ENCODE peak calls at places on chromosome 9, in five cellular contexts. One of them, this sample, is unnamed. For H3K9me3 and H3K4me1, the result is how much of the 10 kb centered on the place peaks cover.

GRCh38 chr9:72363908-72364678 is 915 bp downstream of the ZFAND5 start:
- DNase-seq in A549: no peak
- DNase-seq in uterus: peak
- DNase-seq in stomach: peak
- DNase-seq in sigmoid colon: peak
- DNase-seq in this sample: peak

GRCh38 chr9:97419315-97419867 is 7.5 kb downstream of the TDRD7 start:
- DNase-seq in A549: no peak
- DNase-seq in uterus: no peak
- DNase-seq in stomach: no peak
- DNase-seq in sigmoid colon: no peak
- DNase-seq in this sample: no peak

GRCh38 chr9:107361816-107362215 is 78.7 kb downstream of the RAD23B start:
- DNase-seq in A549: no peak
- DNase-seq in uterus: no peak
- DNase-seq in stomach: no peak
- DNase-seq in sigmoid colon: no peak
- DNase-seq in this sample: no peak

GRCh38 chr9:4566806-4567205 is 76.5 kb downstream of the SLC1A1 start:
- DNase-seq in A549: no peak
- DNase-seq in uterus: no peak
- DNase-seq in stomach: no peak
- DNase-seq in sigmoid colon: no peak
- DNase-seq in this sample: no peak

GRCh38 chr9:131500939-131501541 is 1.7 kb upstream of the POMT1 start:
- DNase-seq in A549: no peak
- DNase-seq in uterus: no peak
- DNase-seq in stomach: no peak
- DNase-seq in sigmoid colon: no peak
- DNase-seq in this sample: no peak

GRCh38 chr9:113151696-113152630 is 1.2 kb downstream of the SLC31A2 start:
- DNase-seq in A549: no peak
- DNase-seq in uterus: no peak
- DNase-seq in stomach: no peak
- DNase-seq in sigmoid colon: no peak
- DNase-seq in this sample: peak

GRCh38 chr9:105128908-105129307 is 115.5 kb upstream of the SLC44A1 start:
- DNase-seq in A549: no peak
- DNase-seq in uterus: no peak
- DNase-seq in stomach: no peak
- DNase-seq in sigmoid colon: no peak
- DNase-seq in this sample: no peak

GRCh38 chr9:91677354-91677753 is 253.7 kb upstream of the NFIL3 start:
- DNase-seq in A549: no peak
- DNase-seq in uterus: no peak
- DNase-seq in stomach: no peak
- DNase-seq in sigmoid colon: no peak
- DNase-seq in this sample: no peak

GRCh38 chr9:3498691-3499090 is 27.1 kb downstream of the RFX3 start:
- DNase-seq in A549: no peak
- DNase-seq in uterus: no peak
- DNase-seq in stomach: no peak
- DNase-seq in sigmoid colon: no peak
- DNase-seq in this sample: no peak

GRCh38 chr9:121748727-121749546 is 97.5 kb downstream of the DAB2IP start:
- DNase-seq in A549: no peak
- DNase-seq in uterus: peak
- DNase-seq in stomach: no peak
- DNase-seq in sigmoid colon: peak
- DNase-seq in this sample: no peak

GRCh38 chr9:111897831-111898144 is 1.2 kb downstream of the UGCG start:
- DNase-seq in A549: no peak
- DNase-seq in uterus: no peak
- DNase-seq in stomach: no peak
- DNase-seq in sigmoid colon: no peak
- DNase-seq in this sample: no peak

GRCh38 chr9:98045234-98046160 is 11.0 kb upstream of the NANS start:
- DNase-seq in A549: no peak
- DNase-seq in uterus: no peak
- DNase-seq in stomach: no peak
- DNase-seq in sigmoid colon: no peak
- DNase-seq in this sample: no peak

GRCh38 chr9:137368431-137369110 is 54.4 kb downstream of the EXD3 start:
- DNase-seq in A549: no peak
- DNase-seq in uterus: no peak
- DNase-seq in stomach: no peak
- DNase-seq in sigmoid colon: peak
- DNase-seq in this sample: peak

GRCh38 chr9:70044450-70045307 is 1.0 kb downstream of the MAMDC2 start:
- DNase-seq in A549: peak
- DNase-seq in uterus: peak
- DNase-seq in stomach: peak
- DNase-seq in sigmoid colon: peak
- DNase-seq in this sample: no peak

DNA sequence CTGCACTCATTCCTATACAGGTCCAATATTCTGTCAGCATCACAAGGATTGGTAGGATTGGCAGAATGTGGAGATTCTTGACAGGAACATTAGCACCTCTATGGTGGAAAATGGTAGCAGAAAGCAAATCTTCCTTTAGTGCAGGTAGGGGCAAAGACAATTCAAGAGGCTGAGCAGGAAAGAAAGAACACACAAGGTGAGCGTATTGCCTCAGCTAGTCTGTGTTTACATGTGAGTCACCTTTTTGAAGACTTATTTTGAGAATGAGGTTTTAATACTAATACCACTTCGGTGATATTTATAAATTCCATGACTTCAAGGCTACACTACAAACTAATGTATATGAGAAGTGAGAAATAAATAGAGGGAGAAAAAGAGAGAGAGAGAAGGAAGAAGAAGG is 717.0 kb downstream of the BRINP1 start:
- DNase-seq in A549: no peak
- DNase-seq in uterus: no peak
- DNase-seq in stomach: no peak
- DNase-seq in sigmoid colon: no peak
- DNase-seq in this sample: no peak
- H3K9me3 ChIP-seq in A549: under half
- H3K9me3 ChIP-seq in uterus: under half
- H3K9me3 ChIP-seq in stomach: under half
- H3K9me3 ChIP-seq in sigmoid colon: under half
- H3K9me3 ChIP-seq in this sample: under half

GRCh38 chr9:133369419-133369818 is 6.4 kb downstream of the SURF4 start:
- DNase-seq in A549: no peak
- DNase-seq in uterus: no peak
- DNase-seq in stomach: no peak
- DNase-seq in sigmoid colon: no peak
- DNase-seq in this sample: no peak

GRCh38 chr9:133368249-133368881 is 7.5 kb downstream of the SURF4 start:
- DNase-seq in A549: no peak
- DNase-seq in uterus: no peak
- DNase-seq in stomach: no peak
- DNase-seq in sigmoid colon: no peak
- DNase-seq in this sample: no peak

GRCh38 chr9:133366435-133366834 is 9.4 kb downstream of the SURF4 start:
- DNase-seq in A549: no peak
- DNase-seq in uterus: no peak
- DNase-seq in stomach: no peak
- DNase-seq in sigmoid colon: no peak
- DNase-seq in this sample: no peak

GRCh38 chr9:133367778-133368177 is 8.1 kb downstream of the SURF4 start:
- DNase-seq in A549: no peak
- DNase-seq in uterus: no peak
- DNase-seq in stomach: no peak
- DNase-seq in sigmoid colon: no peak
- DNase-seq in this sample: no peak

DNA sequence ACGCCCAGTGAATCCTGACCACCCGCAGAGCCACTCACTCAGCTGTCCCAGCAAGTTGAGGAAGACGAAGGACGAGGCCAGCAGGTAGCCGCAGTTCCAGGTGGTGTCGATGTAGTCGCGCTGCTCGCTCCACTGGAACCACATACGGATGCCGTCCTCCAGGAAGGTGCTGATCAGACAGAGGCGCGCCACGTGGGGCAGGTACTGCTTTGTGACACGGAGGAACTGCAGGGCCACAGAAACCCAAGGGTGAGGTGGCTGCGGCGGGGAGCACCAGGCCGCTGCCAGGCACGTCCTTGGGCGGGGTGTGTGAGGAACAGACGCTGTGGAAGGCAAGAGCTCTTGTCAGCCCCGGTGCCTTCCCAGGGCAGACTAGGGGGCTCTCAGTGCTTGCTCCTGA is 8.6 kb downstream of the SURF4 start:
- DNase-seq in A549: no peak
- DNase-seq in uterus: no peak
- DNase-seq in stomach: no peak
- DNase-seq in sigmoid colon: no peak
- DNase-seq in this sample: no peak
- H3K4me1 ChIP-seq in A549: under half
- H3K4me1 ChIP-seq in uterus: under half
- H3K4me1 ChIP-seq in stomach: half or more
- H3K4me1 ChIP-seq in sigmoid colon: half or more
- H3K4me1 ChIP-seq in this sample: under half

GRCh38 chr9:35750256-35750531 is 1.1 kb downstream of the RGP1 start:
- DNase-seq in A549: no peak
- DNase-seq in uterus: no peak
- DNase-seq in stomach: peak
- DNase-seq in sigmoid colon: no peak
- DNase-seq in this sample: no peak

GRCh38 chr9:35748858-35749514 is at the start of the genes GBA2 and RGP1:
- DNase-seq in A549: peak
- DNase-seq in uterus: peak
- DNase-seq in stomach: peak
- DNase-seq in sigmoid colon: peak
- DNase-seq in this sample: peak

GRCh38 chr9:35749515-35750255 is 598 bp downstream of the RGP1 start:
- DNase-seq in A549: no peak
- DNase-seq in uterus: peak
- DNase-seq in stomach: peak
- DNase-seq in sigmoid colon: no peak
- DNase-seq in this sample: peak

GRCh38 chr9:35746583-35746982 is 2.4 kb downstream of the GBA2 start:
- DNase-seq in A549: no peak
- DNase-seq in uterus: no peak
- DNase-seq in stomach: no peak
- DNase-seq in sigmoid colon: no peak
- DNase-seq in this sample: no peak

GRCh38 chr9:35748239-35748857 is 680 bp downstream of the GBA2 start:
- DNase-seq in A549: no peak
- DNase-seq in uterus: no peak
- DNase-seq in stomach: no peak
- DNase-seq in sigmoid colon: no peak
- DNase-seq in this sample: no peak
- TF ChIP-seq POLR2A in A549: no peak
- TF ChIP-seq POLR2A in uterus: no peak
- TF ChIP-seq POLR2A in stomach: no peak
- TF ChIP-seq POLR2A in sigmoid colon: peak
- TF ChIP-seq POLR2A in this sample: no peak

DNA sequence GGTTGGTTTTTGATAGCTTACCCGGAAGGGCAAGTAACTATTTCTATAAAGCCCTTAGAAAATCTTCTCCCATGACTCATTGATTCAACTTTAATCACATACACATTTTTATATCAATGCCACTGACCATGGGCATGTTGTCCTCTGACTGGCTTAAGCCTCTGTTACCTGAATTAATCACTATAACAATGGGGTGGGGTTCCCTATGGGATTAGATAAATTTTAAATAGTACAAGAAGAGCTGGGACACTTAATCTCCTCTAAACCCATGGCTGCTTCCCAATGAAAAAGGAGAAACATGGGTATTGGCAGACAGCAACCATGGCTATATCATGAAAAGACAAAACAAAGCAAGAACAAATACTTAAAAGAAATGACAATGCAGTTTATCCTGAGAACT is 636.2 kb downstream of the BRINP1 start:
- DNase-seq in A549: no peak
- DNase-seq in uterus: no peak
- DNase-seq in stomach: no peak
- DNase-seq in sigmoid colon: no peak
- DNase-seq in this sample: no peak
- H3K9me3 ChIP-seq in A549: under half
- H3K9me3 ChIP-seq in uterus: under half
- H3K9me3 ChIP-seq in stomach: under half
- H3K9me3 ChIP-seq in sigmoid colon: under half
- H3K9me3 ChIP-seq in this sample: under half

GRCh38 chr9:88927510-88927909 is 63.8 kb upstream of the S1PR3 start:
- DNase-seq in A549: no peak
- DNase-seq in uterus: no peak
- DNase-seq in stomach: no peak
- DNase-seq in sigmoid colon: no peak
- DNase-seq in this sample: no peak

GRCh38 chr9:88932766-88933165 is 58.5 kb upstream of the S1PR3 start:
- DNase-seq in A549: no peak
- DNase-seq in uterus: no peak
- DNase-seq in stomach: no peak
- DNase-seq in sigmoid colon: no peak
- DNase-seq in this sample: no peak

GRCh38 chr9:88933607-88934379 is 57.5 kb upstream of the S1PR3 start:
- DNase-seq in A549: no peak
- DNase-seq in uterus: no peak
- DNase-seq in stomach: no peak
- DNase-seq in sigmoid colon: no peak
- DNase-seq in this sample: no peak

GRCh38 chr9:88925471-88925870 is 65.8 kb upstream of the S1PR3 start:
- DNase-seq in A549: no peak
- DNase-seq in uterus: no peak
- DNase-seq in stomach: no peak
- DNase-seq in sigmoid colon: no peak
- DNase-seq in this sample: no peak

GRCh38 chr9:88930716-88931115 is 60.6 kb upstream of the S1PR3 start:
- DNase-seq in A549: no peak
- DNase-seq in uterus: no peak
- DNase-seq in stomach: no peak
- DNase-seq in sigmoid colon: no peak
- DNase-seq in this sample: no peak
- H3K4me1 ChIP-seq in A549: under half
- H3K4me1 ChIP-seq in uterus: under half
- H3K4me1 ChIP-seq in stomach: under half
- H3K4me1 ChIP-seq in sigmoid colon: under half
- H3K4me1 ChIP-seq in this sample: under half

GRCh38 chr9:27572918-27573698 is at the start of gene C9orf72:
- DNase-seq in A549: peak
- DNase-seq in uterus: peak
- DNase-seq in stomach: peak
- DNase-seq in sigmoid colon: peak
- DNase-seq in this sample: peak
- TF ChIP-seq POLR2A in A549: peak
- TF ChIP-seq POLR2A in uterus: peak
- TF ChIP-seq POLR2A in stomach: no peak
- TF ChIP-seq POLR2A in sigmoid colon: peak
- TF ChIP-seq POLR2A in this sample: peak

DNA sequence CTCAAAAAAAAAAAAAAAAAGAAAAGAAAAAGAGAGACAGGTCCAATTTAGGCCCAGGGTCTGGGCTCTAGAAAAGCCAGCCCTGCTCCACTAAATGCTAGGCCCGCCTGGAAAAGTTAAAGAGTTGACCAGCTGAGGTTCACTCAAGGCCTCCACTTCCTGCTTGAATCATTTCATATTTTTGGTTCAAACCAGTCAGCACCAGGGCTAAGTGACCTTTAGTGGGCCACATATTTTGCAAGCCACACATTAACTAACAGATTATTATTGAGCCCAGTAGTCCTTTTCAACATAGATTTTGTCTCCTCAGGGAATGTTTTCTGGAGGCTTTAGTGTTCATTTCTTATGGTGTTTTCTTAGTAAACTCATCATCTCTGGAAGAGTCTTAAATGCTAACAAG is 156.6 kb downstream of the TLR4 start:
- DNase-seq in A549: no peak
- DNase-seq in uterus: no peak
- DNase-seq in stomach: no peak
- DNase-seq in sigmoid colon: no peak
- DNase-seq in this sample: no peak
- H3K9me3 ChIP-seq in A549: under half
- H3K9me3 ChIP-seq in uterus: under half
- H3K9me3 ChIP-seq in stomach: under half
- H3K9me3 ChIP-seq in sigmoid colon: under half
- H3K9me3 ChIP-seq in this sample: under half